ENCODE peak calls at places on chromosomes 5 and 9, in seven cellular contexts. U is colonic mucosa; O is PC-9; R is tibial artery; K is fibroblast of lung; L is CD4-positive, alpha-beta T cell; I is left lung. H is an unnamed sample.

GRCh38 chr9:132451276-132451675 is 41.3 kb downstream of the CFAP77 start:
- DNase-seq in U (no peak), I (no peak), O (no peak), K (no peak), R (no peak), L (no peak), H (no peak)

GRCh38 chr5:108420182-108420581 is 38.3 kb upstream of the FBXL17 start:
- DNase-seq in U (no peak), I (no peak), R (no peak), O (no peak), L (no peak), K (no peak), H (no peak)

GRCh38 chr5:55853271-55853670 is 2.1 kb downstream of the IL31RA start:
- DNase-seq in L (no peak), K (no peak), U (no peak), R (no peak), O (no peak), I (no peak), H (no peak)

GRCh38 chr5:176912115-176912514 is 13.0 kb upstream of the HK3 start:
- DNase-seq in O (no peak), I (no peak), L (no peak), R (no peak), K (peak; percentile 21), U (no peak), H (no peak)

GRCh38 chr9:90546200-90546599 is 96.4 kb downstream of the DIRAS2 start:
- DNase-seq in I (no peak), U (no peak), O (peak; percentile 89), R (no peak), K (peak; percentile 67), L (no peak), H (peak; percentile 28)

GRCh38 chr5:7795311-7795710 is 55.6 kb downstream of the CFAP90 start:
- DNase-seq in R (no peak), I (no peak), O (no peak), U (no peak), L (no peak), K (no peak), H (no peak)

GRCh38 chr9:108296056-108296455 is 559.7 kb downstream of the ACTL7B start:
- DNase-seq in I (no peak), K (peak; percentile 71), O (no peak), L (no peak), R (no peak), U (no peak), H (peak; percentile 85)

GRCh38 chr5:141811287-141812155 is 66.7 kb downstream of the PCDH1 start:
- DNase-seq in I (no peak), U (no peak), O (no peak), K (no peak), L (peak; percentile 5), R (no peak), H (no peak)

GRCh38 chr5:58502032-58502431 is 10.8 kb downstream of the GAPT start:
- DNase-seq in K (no peak), U (no peak), L (no peak), I (no peak), O (no peak), R (no peak), H (no peak)

GRCh38 chr9:125296843-125297372 is 35.3 kb downstream of the GAPVD1 start:
- DNase-seq in R (no peak), U (peak; percentile 18), O (peak; percentile 97), L (no peak), K (no peak), I (no peak), H (no peak)

GRCh38 chr9:135296783-135297715 is 182.5 kb upstream of the PPP1R26 start:
- DNase-seq in U (no peak), I (no peak), L (no peak), O (no peak), R (no peak), K (no peak), H (no peak)

GRCh38 chr5:98929982-98930355 is 1.2 kb upstream of the CHD1 start:
- DNase-seq in L (no peak), I (no peak), K (no peak), R (no peak), O (no peak), U (no peak), H (no peak)

GRCh38 chr9:5626727-5627634 is 1.9 kb upstream of the RIC1 start:
- DNase-seq in K (peak; percentile 93), O (peak; percentile 55), R (peak; percentile 74), I (no peak), L (peak; percentile 24), U (peak; percentile 55), H (peak; percentile 35)

GRCh38 chr5:86763914-86764313 is 146.2 kb downstream of the COX7C start:
- DNase-seq in U (no peak), R (no peak), L (no peak), O (no peak), I (no peak), K (no peak), H (no peak)

GRCh38 chr5:19713740-19714139 is 274.3 kb downstream of the CDH18 start:
- DNase-seq in I (no peak), R (no peak), U (no peak), O (no peak), K (no peak), L (no peak), H (no peak)

GRCh38 chr9:131012023-131012334 is 3.0 kb downstream of the LAMC3 start:
- DNase-seq in L (no peak), U (no peak), K (no peak), O (no peak), I (no peak), R (no peak), H (no peak)

GRCh38 chr5:1737790-1738405 is 61.7 kb downstream of the MRPL36 start:
- DNase-seq in R (no peak), L (peak; percentile 26), K (peak; percentile 23), U (no peak), O (no peak), I (no peak), H (peak; percentile 16)

GRCh38 chr9:124220551-124221451 is 36.9 kb upstream of the NEK6 start:
- DNase-seq in K (peak; percentile 74), O (no peak), U (peak; percentile 81), L (no peak), R (peak; percentile 46), I (peak; percentile 53), H (no peak)
- TF ChIP-seq CTCF in K (no peak), O (no peak), U (no peak), L (no peak), R (no peak), I (no peak), H (no peak)

DNA sequence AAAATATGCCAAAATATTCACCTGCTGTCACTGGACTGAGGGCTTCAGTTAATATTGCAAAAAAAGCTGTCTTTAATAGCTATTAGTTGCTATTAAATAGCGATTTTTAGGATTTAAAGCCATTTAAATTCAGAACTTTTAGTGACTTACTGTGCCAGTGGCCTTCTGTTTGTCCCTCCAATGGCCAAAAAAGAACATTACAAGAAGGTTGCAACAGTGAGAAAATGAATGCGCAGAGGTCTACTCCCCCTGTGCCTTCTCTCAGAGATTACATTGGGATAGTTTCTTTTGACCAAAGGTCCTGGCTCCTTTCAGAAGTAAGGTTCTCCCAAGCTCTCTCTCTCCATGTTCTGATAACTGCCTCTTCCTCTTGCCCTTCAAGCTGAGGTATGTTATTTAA is 930.3 kb upstream of the ARRDC3 start:
- DNase-seq in R (no peak), I (no peak), L (no peak), U (no peak), O (no peak), K (no peak), H (no peak)
- TF ChIP-seq CTCF in R (no peak), I (no peak), L (no peak), U (no peak), O (no peak), K (no peak), H (no peak)

GRCh38 chr5:60377826-60378225 is 322.1 kb downstream of the DEPDC1B start:
- DNase-seq in L (no peak), O (no peak), K (no peak), R (no peak), U (no peak), I (no peak), H (no peak)

GRCh38 chr5:60379907-60380306 is 320.1 kb downstream of the DEPDC1B start:
- DNase-seq in R (no peak), U (no peak), L (no peak), O (no peak), I (no peak), K (no peak), H (no peak)

GRCh38 chr5:60387041-60387440 is 312.9 kb downstream of the DEPDC1B start:
- DNase-seq in K (peak; percentile 13), U (no peak), L (no peak), R (no peak), I (no peak), O (no peak), H (no peak)

GRCh38 chr5:60386398-60386797 is 313.6 kb downstream of the DEPDC1B start:
- DNase-seq in O (no peak), U (no peak), K (no peak), R (no peak), I (no peak), L (no peak), H (no peak)

DNA sequence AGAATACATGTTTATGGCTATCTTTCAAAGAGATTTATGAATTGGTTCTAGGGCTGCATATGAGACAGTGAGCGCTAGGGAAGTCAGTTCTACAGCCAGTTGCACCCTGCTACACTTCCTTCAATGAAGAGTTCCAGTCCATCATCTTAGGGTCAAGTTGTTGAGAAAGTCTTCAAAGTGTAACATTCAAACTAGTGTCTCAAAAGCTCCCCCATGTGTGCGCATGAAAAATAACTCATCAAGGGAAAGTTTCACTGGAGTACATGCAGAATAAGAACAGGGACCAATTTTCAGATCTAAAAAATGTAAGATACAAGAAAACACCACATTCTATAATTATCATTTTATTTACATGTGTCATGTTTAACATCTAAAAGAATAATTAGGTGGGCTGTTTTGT is 317.2 kb downstream of the DEPDC1B start:
- DNase-seq in U (no peak), O (no peak), I (no peak), L (no peak), K (peak; percentile 52), R (no peak), H (peak; percentile 26)
- TF ChIP-seq CTCF in U (no peak), O (peak; percentile 42), I (no peak), L (no peak), K (peak; percentile 45), R (peak; percentile 44), H (peak; percentile 61)

GRCh38 chr5:72353046-72353445 is 32.9 kb downstream of the PTCD2 start:
- DNase-seq in K (peak; percentile 89), L (no peak), U (no peak), I (no peak), O (no peak), R (no peak), H (peak; percentile 52)

GRCh38 chr5:72356361-72356760 is 36.2 kb downstream of the PTCD2 start:
- DNase-seq in U (no peak), R (no peak), I (no peak), K (no peak), L (no peak), O (no peak), H (no peak)

GRCh38 chr5:72358925-72359324 is 38.8 kb downstream of the PTCD2 start:
- DNase-seq in U (no peak), L (no peak), K (no peak), R (no peak), I (no peak), O (no peak), H (no peak)

DNA sequence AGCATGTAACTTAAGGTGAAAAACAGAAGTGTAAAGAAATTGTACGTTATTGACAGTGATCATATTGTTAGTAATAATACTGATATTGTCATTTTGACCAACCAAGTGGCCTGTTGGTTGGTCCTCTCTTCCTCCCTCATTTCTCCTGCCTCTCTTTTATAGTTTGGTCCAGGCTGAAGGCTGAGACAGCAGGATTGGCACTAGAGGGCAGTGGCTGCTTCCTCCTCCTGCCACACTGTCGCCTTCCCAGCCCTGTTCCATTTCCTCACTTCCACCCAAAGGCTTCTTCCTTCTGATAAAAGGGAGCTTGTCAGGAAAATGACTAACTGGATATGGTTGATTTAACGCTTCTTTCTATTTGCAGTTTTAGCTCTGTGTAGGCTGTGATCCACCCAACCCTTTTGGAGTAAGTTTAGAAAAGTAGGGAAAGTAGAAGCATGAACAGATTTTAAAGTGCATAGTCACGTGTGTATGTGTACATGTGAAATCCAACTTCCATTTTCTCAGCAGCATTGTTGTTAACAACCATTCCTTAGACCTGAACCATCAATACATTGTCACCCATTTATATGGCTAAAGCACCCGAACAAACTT is 35.6 kb downstream of the PTCD2 start:
- DNase-seq in R (peak; percentile 27), I (no peak), O (no peak), L (no peak), K (peak; percentile 35), U (no peak), H (peak; percentile 41)
- TF ChIP-seq CTCF in R (peak; percentile 54), I (peak; percentile 27), O (peak; percentile 50), L (no peak), K (peak; percentile 52), U (peak; percentile 22), H (peak; percentile 71)

H was measured in HFFc6.